ENCODE peak calls at places on chromosome 2, in six cellular contexts. S is RPMI7951; B is iris pigment epithelial cell; Z is GM23248; X is activated T-helper 2 cell treated with anti-CD3 and anti-CD28 coated beads, Interferon-gamma antibody, Interleukin-2, Interleukin-4, amounts not matched to agents 10 μg/mL and 5 μg/mL and 100 μg/mL, durations not matched to agents 14 hours and 24 hours and 36 hours; E is GM13976. L is an unnamed sample.

GRCh38 chr2:62071126-62071598 is 124.8 kb upstream of the B3GNT2 start:
- DNase-seq in B (peak; percentile 7), Z (peak; percentile 28), S (no peak), E (no peak), X (no peak), L (peak; percentile 64)

GRCh38 chr2:113894156-113894743 is 4.4 kb downstream of the ACTR3 start:
- DNase-seq in E (no peak), S (peak; percentile 87), X (no peak), B (peak; percentile 94), Z (peak; percentile 96), L (peak; percentile 90)

GRCh38 chr2:6993230-6993640 is 76.0 kb downstream of the RNF144A start:
- DNase-seq in X (no peak), B (no peak), S (no peak), Z (no peak), E (no peak), L (no peak)

GRCh38 chr2:102891261-102891660 is 129.4 kb downstream of the TMEM182 start:
- DNase-seq in B (peak; percentile 5), Z (peak; percentile 36), S (peak; percentile 24), X (no peak), E (no peak), L (no peak)

GRCh38 chr2:37377187-37377532 is 32.7 kb downstream of the QPCT start:
- DNase-seq in Z (peak; percentile 83), S (peak; percentile 90), E (no peak), B (peak; percentile 59), X (no peak), L (peak; percentile 73)

GRCh38 chr2:18752667-18753422 is 163.5 kb upstream of the NT5C1B start:
- DNase-seq in B (no peak), S (peak; percentile 46), X (no peak), Z (no peak), E (no peak), L (peak; percentile 12)

GRCh38 chr2:1183300-1183699 is 230.0 kb upstream of the TPO start:
- DNase-seq in S (no peak), Z (no peak), E (no peak), B (no peak), X (no peak), L (no peak)

GRCh38 chr2:100903534-100904258 is 83.8 kb downstream of the NPAS2 start:
- DNase-seq in Z (peak; percentile 15), E (no peak), B (peak; percentile 31), S (peak; percentile 99), X (no peak), L (peak; percentile 35)

GRCh38 chr2:2452961-2453360 is 121.9 kb upstream of the MYT1L start:
- DNase-seq in X (no peak), E (no peak), S (no peak), Z (no peak), B (no peak), L (peak; percentile 9)

GRCh38 chr2:8229546-8229986 is 452.3 kb upstream of the ID2 start:
- DNase-seq in B (peak; percentile 43), E (peak; percentile 61), X (peak; percentile 34), Z (peak; percentile 86), S (peak; percentile 91), L (peak; percentile 58)

GRCh38 chr2:42618116-42618515 is 49.7 kb downstream of the MTA3 start:
- DNase-seq in Z (no peak), B (peak; percentile 65), X (no peak), S (no peak), E (no peak), L (peak; percentile 64)

GRCh38 chr2:66984864-66985263 is 412.3 kb upstream of the ETAA1 start:
- DNase-seq in X (no peak), E (no peak), S (no peak), B (peak; percentile 14), Z (no peak), L (no peak)

GRCh38 chr2:215830313-215830712 is 183.0 kb downstream of the MREG start:
- DNase-seq in Z (peak; percentile 93), E (no peak), S (peak; percentile 95), X (no peak), B (peak; percentile 64), L (peak; percentile 35)

GRCh38 chr2:223944166-223944703 is 900 bp downstream of the WDFY1 start:
- DNase-seq in E (peak; percentile 57), Z (peak; percentile 56), B (peak; percentile 36), S (peak; percentile 26), X (no peak), L (peak; percentile 40)

GRCh38 chr2:62663920-62664319 is 41.6 kb upstream of the EHBP1 start:
- DNase-seq in X (no peak), B (no peak), Z (peak; percentile 21), S (no peak), E (no peak), L (no peak)

GRCh38 chr2:99691931-99692330 is 202.1 kb upstream of the REV1 start:
- DNase-seq in Z (no peak), X (no peak), E (no peak), B (no peak), S (no peak), L (no peak)

GRCh38 chr2:240305369-240305962 is 130.0 kb upstream of the GPC1 start:
- DNase-seq in Z (no peak), X (no peak), E (no peak), B (no peak), S (no peak), L (no peak)

GRCh38 chr2:172095905-172096660 is 6.6 kb downstream of the DLX2 start:
- DNase-seq in Z (peak; percentile 55), B (no peak), E (peak; percentile 47), X (no peak), S (peak; percentile 48), L (peak; percentile 46)

GRCh38 chr2:152186257-152186656 is 10.7 kb upstream of the STAM2 start:
- DNase-seq in B (peak; percentile 69), S (peak; percentile 53), E (no peak), Z (peak; percentile 30), X (no peak), L (peak; percentile 45)

GRCh38 chr2:207254526-207255464 is 89.0 kb upstream of the KLF7 start:
- DNase-seq in S (peak; percentile 71), Z (peak; percentile 82), X (no peak), E (peak; percentile 26), B (peak; percentile 87), L (peak; percentile 87)

GRCh38 chr2:241788135-241788534 is 11.5 kb downstream of the GAL3ST2 start:
- DNase-seq in S (no peak), B (no peak), X (no peak), E (no peak), Z (no peak), L (no peak)

GRCh38 chr2:178284613-178285286 is 90.4 kb downstream of the OSBPL6 start:
- DNase-seq in Z (no peak), B (no peak), E (no peak), X (no peak), S (no peak), L (no peak)

GRCh38 chr2:66929632-66930385 is 467.3 kb upstream of the ETAA1 start:
- DNase-seq in Z (peak; percentile 81), B (peak; percentile 86), S (peak; percentile 57), E (no peak), X (no peak), L (peak; percentile 88)

GRCh38 chr2:150063432-150063889 is 424.0 kb downstream of the RND3 start:
- DNase-seq in Z (peak; percentile 93), X (no peak), E (no peak), B (peak; percentile 76), S (peak; percentile 72), L (peak; percentile 86)

GRCh38 chr2:42089340-42089925 is 41.6 kb downstream of the PKDCC start:
- DNase-seq in X (peak; percentile 54), E (peak; percentile 81), S (peak; percentile 74), Z (peak; percentile 80), B (peak; percentile 54), L (peak; percentile 58)

L was measured in EH.